ENCODE peak calls at places on chromosomes 13 and 19, in eight cellular contexts. C is amygdala, G is heart right ventricle, T is EH, N is ureter, F is GM04504, E is T-helper 2 cell, D is tibial artery. K is an unnamed sample.

GRCh38 chr13:29908411-29908810 is 58.0 kb upstream of the UBL3 start:
- DNase-seq in T (peak; percentile 83), D (no peak), N (no peak), C (no peak), G (no peak), E (no peak), F (peak; percentile 82), K (no peak)

GRCh38 chr13:39818953-39819352 is 163.5 kb downstream of the COG6 start:
- DNase-seq in T (no peak), N (no peak), F (no peak), G (no peak), C (no peak), E (no peak), D (no peak), K (no peak)

GRCh38 chr19:408441-409005 is 424 bp downstream of the C2CD4C start:
- DNase-seq in D (peak; percentile 62), T (no peak), E (no peak), F (no peak), N (no peak), C (no peak), G (no peak), K (no peak)

GRCh38 chr13:29508130-29508873 is 87.2 kb downstream of the SLC7A1 start:
- DNase-seq in F (peak; percentile 64), G (peak; percentile 84), D (peak; percentile 92), C (peak; percentile 54), E (peak; percentile 59), N (peak; percentile 82), T (peak; percentile 84), K (peak; percentile 62)

GRCh38 chr19:18117692-18118378 is 20.3 kb downstream of the MAST3 start:
- DNase-seq in N (peak; percentile 90), D (peak; percentile 92), C (peak; percentile 82), T (peak; percentile 82), G (peak; percentile 88), F (peak; percentile 51), E (peak; percentile 86), K (peak; percentile 92)

GRCh38 chr19:34176581-34176980 is 4.3 kb downstream of the LSM14A start:
- DNase-seq in T (no peak), C (no peak), G (no peak), E (no peak), D (no peak), F (no peak), N (no peak), K (no peak)

GRCh38 chr13:75345191-75345590 is 136.8 kb downstream of the TBC1D4 start:
- DNase-seq in C (no peak), D (no peak), F (no peak), E (no peak), T (peak; percentile 44), G (no peak), N (no peak), K (no peak)

GRCh38 chr19:40811478-40812341 is 12.7 kb downstream of the EGLN2 start:
- DNase-seq in T (no peak), N (no peak), G (no peak), D (no peak), E (no peak), C (no peak), F (no peak), K (peak; percentile 60)

GRCh38 chr19:45087531-45087930 is 5.4 kb upstream of the PPP1R37 start:
- DNase-seq in T (no peak), E (no peak), G (no peak), D (no peak), C (no peak), N (no peak), F (no peak), K (peak; percentile 56)

GRCh38 chr19:35269425-35270117 is 809 bp downstream of the USF2 start:
- DNase-seq in N (peak; percentile 90), T (peak; percentile 79), G (peak; percentile 88), D (peak; percentile 92), C (peak; percentile 65), F (peak; percentile 44), E (peak; percentile 64), K (peak; percentile 57)

GRCh38 chr13:48320906-48321510 is 17.5 kb downstream of the RB1 start:
- DNase-seq in T (no peak), N (no peak), G (no peak), D (no peak), E (no peak), F (no peak), C (no peak), K (no peak)

GRCh38 chr19:34393031-34393430 is 11.2 kb upstream of the PDCD2L start:
- DNase-seq in C (no peak), D (no peak), T (no peak), F (no peak), G (no peak), N (no peak), E (no peak), K (no peak)

GRCh38 chr13:91904597-91904996 is 506.2 kb downstream of the GPC5 start:
- DNase-seq in C (no peak), E (no peak), G (no peak), T (no peak), F (no peak), N (no peak), D (no peak), K (no peak)

GRCh38 chr19:31960474-31960873 is 384.9 kb upstream of the ZNF507 start:
- DNase-seq in E (no peak), N (no peak), C (no peak), T (no peak), F (no peak), G (no peak), D (no peak), K (no peak)

GRCh38 chr19:57803594-57804325 is 11.0 kb downstream of the ZNF552 start:
- DNase-seq in T (peak; percentile 95), G (no peak), N (no peak), D (no peak), E (no peak), F (peak; percentile 38), C (no peak), K (no peak)

GRCh38 chr13:41995946-41996345 is 35.0 kb upstream of the VWA8 start:
- DNase-seq in D (no peak), G (no peak), T (peak; percentile 26), F (no peak), E (no peak), C (no peak), N (no peak), K (no peak)

GRCh38 chr13:35729926-35730627 is 253.6 kb upstream of the MAB21L1 start:
- DNase-seq in N (no peak), F (no peak), D (no peak), C (no peak), G (peak; percentile 84), T (no peak), E (no peak), K (no peak)

GRCh38 chr13:42754801-42755513 is 26.4 kb upstream of the FAM216B start:
- DNase-seq in G (no peak), E (no peak), D (no peak), F (no peak), T (no peak), C (no peak), N (no peak), K (no peak)

GRCh38 chr13:94232161-94232560 is 247.3 kb downstream of the DCT start:
- DNase-seq in E (no peak), C (no peak), G (no peak), F (no peak), N (no peak), T (no peak), D (no peak), K (no peak)

GRCh38 chr19:50384685-50385535 is 763 bp downstream of the POLD1 start:
- DNase-seq in N (no peak), F (no peak), C (no peak), T (peak; percentile 37), G (no peak), D (no peak), E (no peak), K (no peak)

GRCh38 chr13:30832845-30833332 is 73.2 kb upstream of the MEDAG start:
- DNase-seq in C (no peak), E (no peak), D (no peak), F (no peak), G (no peak), N (peak; percentile 72), T (peak; percentile 52), K (peak; percentile 6)

GRCh38 chr19:31436121-31436776 is 87.0 kb upstream of the TSHZ3 start:
- DNase-seq in F (no peak), E (no peak), N (no peak), T (peak; percentile 34), D (no peak), G (no peak), C (no peak), K (no peak)

GRCh38 chr13:83340170-83340569 is 542.1 kb downstream of the SLITRK1 start:
- DNase-seq in C (no peak), N (no peak), T (no peak), E (no peak), G (no peak), F (no peak), D (no peak), K (no peak)

GRCh38 chr19:56108447-56109195 is 12.5 kb downstream of the ZNF787 start:
- DNase-seq in C (no peak), F (no peak), E (no peak), T (no peak), D (no peak), N (no peak), G (no peak), K (no peak)

GRCh38 chr19:50728084-50728737 is 5.0 kb downstream of the CLEC11A start:
- DNase-seq in N (peak; percentile 58), D (no peak), T (peak; percentile 76), G (peak; percentile 75), E (peak; percentile 35), F (no peak), C (peak; percentile 49), K (peak; percentile 83)

GRCh38 chr19:52535831-52536800 is 8.6 kb downstream of the ZNF808 start:
- DNase-seq in D (peak; percentile 93), E (peak; percentile 77), T (peak; percentile 83), G (peak; percentile 90), F (peak; percentile 40), C (peak; percentile 9), N (peak; percentile 85), K (peak; percentile 88)

GRCh38 chr19:44757735-44758505 is 9.4 kb downstream of the BCL3 start:
- DNase-seq in T (peak; percentile 65), G (peak; percentile 84), E (no peak), F (no peak), N (peak; percentile 65), D (peak; percentile 94), C (no peak), K (no peak)

GRCh38 chr19:30225615-30226463 is 146.3 kb upstream of the ZNF536 start:
- DNase-seq in N (no peak), D (no peak), C (no peak), E (no peak), G (no peak), F (no peak), T (no peak), K (no peak)

GRCh38 chr13:98050041-98050466 is 92.8 kb upstream of the FARP1 start:
- DNase-seq in E (no peak), T (peak; percentile 70), C (no peak), D (no peak), G (no peak), N (peak; percentile 51), F (no peak), K (no peak)

GRCh38 chr19:45075215-45076028 is 856 bp downstream of the ZNF296 start:
- DNase-seq in G (peak; percentile 55), E (no peak), F (no peak), D (peak; percentile 88), T (peak; percentile 73), C (peak; percentile 22), N (peak; percentile 91), K (peak; percentile 48)

GRCh38 chr13:34587586-34587985 is 354.5 kb upstream of the NBEA start:
- DNase-seq in E (no peak), D (no peak), C (no peak), F (no peak), T (no peak), G (no peak), N (no peak), K (no peak)

GRCh38 chr19:48997972-48998371 is 4.3 kb downstream of the RUVBL2 start:
- DNase-seq in N (no peak), E (no peak), C (no peak), T (peak; percentile 61), F (no peak), D (no peak), G (no peak), K (peak; percentile 16)

GRCh38 chr19:41744850-41745249 is 10.5 kb upstream of the CEACAM6 start:
- DNase-seq in C (no peak), N (no peak), F (no peak), D (no peak), E (no peak), G (no peak), T (no peak), K (no peak)

GRCh38 chr19:54670576-54671347 is 8.0 kb downstream of the LILRB4 start:
- DNase-seq in E (no peak), C (no peak), D (no peak), G (no peak), F (no peak), N (no peak), T (no peak), K (no peak)